ENCODE peak calls at places on chromosomes 13 and 19, in nine cellular contexts. One of them, this sample, is unnamed.

GRCh38 chr19:27887946-27888345 is 1325.0 kb downstream of the UQCRFS1 start:
- DNase-seq in ovary: no peak
- DNase-seq in HFFc6: no peak
- DNase-seq in GM12865: no peak
- DNase-seq in uterus: no peak
- DNase-seq in upper lobe of right lung: no peak
- DNase-seq in progenitor cell of endocrine pancreas: no peak
- DNase-seq in CD8-positive, alpha-beta T cell: no peak
- DNase-seq in choroid plexus epithelial cell: no peak
- DNase-seq in this sample: no peak

GRCh38 chr19:49475995-49476880 is 2.2 kb downstream of the FLT3LG start:
- DNase-seq in ovary: no peak
- DNase-seq in HFFc6: no peak
- DNase-seq in GM12865: peak
- DNase-seq in uterus: no peak
- DNase-seq in upper lobe of right lung: no peak
- DNase-seq in progenitor cell of endocrine pancreas: peak
- DNase-seq in CD8-positive, alpha-beta T cell: peak
- DNase-seq in choroid plexus epithelial cell: peak
- DNase-seq in this sample: no peak

GRCh38 chr19:43570174-43570791 is 5.0 kb downstream of the XRCC1 start:
- DNase-seq in ovary: no peak
- DNase-seq in HFFc6: no peak
- DNase-seq in GM12865: no peak
- DNase-seq in uterus: no peak
- DNase-seq in upper lobe of right lung: no peak
- DNase-seq in progenitor cell of endocrine pancreas: no peak
- DNase-seq in CD8-positive, alpha-beta T cell: no peak
- DNase-seq in choroid plexus epithelial cell: no peak
- DNase-seq in this sample: no peak

GRCh38 chr13:23656637-23657036 is 86.4 kb downstream of the TNFRSF19 start:
- DNase-seq in ovary: no peak
- DNase-seq in HFFc6: no peak
- DNase-seq in GM12865: peak
- DNase-seq in uterus: no peak
- DNase-seq in upper lobe of right lung: no peak
- DNase-seq in progenitor cell of endocrine pancreas: no peak
- DNase-seq in CD8-positive, alpha-beta T cell: no peak
- DNase-seq in choroid plexus epithelial cell: peak
- DNase-seq in this sample: no peak

GRCh38 chr13:51532736-51533197 is 51.5 kb upstream of the WDFY2 start:
- DNase-seq in ovary: no peak
- DNase-seq in HFFc6: no peak
- DNase-seq in GM12865: no peak
- DNase-seq in uterus: no peak
- DNase-seq in upper lobe of right lung: no peak
- DNase-seq in progenitor cell of endocrine pancreas: no peak
- DNase-seq in CD8-positive, alpha-beta T cell: no peak
- DNase-seq in choroid plexus epithelial cell: peak
- DNase-seq in this sample: no peak

GRCh38 chr13:31968473-31968872 is 63.1 kb upstream of the FRY start:
- DNase-seq in ovary: no peak
- DNase-seq in HFFc6: no peak
- DNase-seq in GM12865: peak
- DNase-seq in uterus: peak
- DNase-seq in upper lobe of right lung: no peak
- DNase-seq in progenitor cell of endocrine pancreas: no peak
- DNase-seq in CD8-positive, alpha-beta T cell: no peak
- DNase-seq in choroid plexus epithelial cell: peak
- DNase-seq in this sample: no peak

GRCh38 chr19:58538257-58539168 is 5.4 kb upstream of the TRIM28 start:
- DNase-seq in ovary: no peak
- DNase-seq in HFFc6: no peak
- DNase-seq in GM12865: peak
- DNase-seq in uterus: no peak
- DNase-seq in upper lobe of right lung: no peak
- DNase-seq in progenitor cell of endocrine pancreas: peak
- DNase-seq in CD8-positive, alpha-beta T cell: peak
- DNase-seq in choroid plexus epithelial cell: no peak
- DNase-seq in this sample: no peak

GRCh38 chr19:14809272-14810057 is 25.5 kb downstream of the OR7A5 start:
- DNase-seq in ovary: no peak
- DNase-seq in HFFc6: no peak
- DNase-seq in GM12865: no peak
- DNase-seq in uterus: no peak
- DNase-seq in upper lobe of right lung: no peak
- DNase-seq in progenitor cell of endocrine pancreas: no peak
- DNase-seq in CD8-positive, alpha-beta T cell: no peak
- DNase-seq in choroid plexus epithelial cell: no peak
- DNase-seq in this sample: no peak

GRCh38 chr13:95553271-95553588 is 710 bp downstream of the CLDN10 start:
- DNase-seq in ovary: no peak
- DNase-seq in HFFc6: no peak
- DNase-seq in GM12865: no peak
- DNase-seq in uterus: no peak
- DNase-seq in upper lobe of right lung: no peak
- DNase-seq in progenitor cell of endocrine pancreas: no peak
- DNase-seq in CD8-positive, alpha-beta T cell: no peak
- DNase-seq in choroid plexus epithelial cell: no peak
- DNase-seq in this sample: no peak

GRCh38 chr13:59343993-59344780 is 819.5 kb downstream of the DIAPH3 start:
- DNase-seq in ovary: no peak
- DNase-seq in HFFc6: no peak
- DNase-seq in GM12865: no peak
- DNase-seq in uterus: no peak
- DNase-seq in upper lobe of right lung: no peak
- DNase-seq in progenitor cell of endocrine pancreas: no peak
- DNase-seq in CD8-positive, alpha-beta T cell: no peak
- DNase-seq in choroid plexus epithelial cell: no peak
- DNase-seq in this sample: no peak
- TF ChIP-seq CTCF in ovary: no peak
- TF ChIP-seq CTCF in HFFc6: no peak
- TF ChIP-seq CTCF in GM12865: no peak
- TF ChIP-seq CTCF in uterus: no peak
- TF ChIP-seq CTCF in upper lobe of right lung: no peak
- TF ChIP-seq CTCF in progenitor cell of endocrine pancreas: no peak
- TF ChIP-seq CTCF in CD8-positive, alpha-beta T cell: no peak
- TF ChIP-seq CTCF in choroid plexus epithelial cell: no peak
- TF ChIP-seq CTCF in this sample: no peak

GRCh38 chr19:47544075-47544474 is 28.9 kb downstream of the ZNF541 start:
- DNase-seq in ovary: no peak
- DNase-seq in HFFc6: no peak
- DNase-seq in GM12865: no peak
- DNase-seq in uterus: no peak
- DNase-seq in upper lobe of right lung: no peak
- DNase-seq in progenitor cell of endocrine pancreas: no peak
- DNase-seq in CD8-positive, alpha-beta T cell: no peak
- DNase-seq in choroid plexus epithelial cell: no peak
- DNase-seq in this sample: no peak
- TF ChIP-seq CTCF in ovary: no peak
- TF ChIP-seq CTCF in HFFc6: no peak
- TF ChIP-seq CTCF in GM12865: no peak
- TF ChIP-seq CTCF in uterus: no peak
- TF ChIP-seq CTCF in upper lobe of right lung: no peak
- TF ChIP-seq CTCF in progenitor cell of endocrine pancreas: no peak
- TF ChIP-seq CTCF in CD8-positive, alpha-beta T cell: no peak
- TF ChIP-seq CTCF in choroid plexus epithelial cell: no peak
- TF ChIP-seq CTCF in this sample: no peak

DNA sequence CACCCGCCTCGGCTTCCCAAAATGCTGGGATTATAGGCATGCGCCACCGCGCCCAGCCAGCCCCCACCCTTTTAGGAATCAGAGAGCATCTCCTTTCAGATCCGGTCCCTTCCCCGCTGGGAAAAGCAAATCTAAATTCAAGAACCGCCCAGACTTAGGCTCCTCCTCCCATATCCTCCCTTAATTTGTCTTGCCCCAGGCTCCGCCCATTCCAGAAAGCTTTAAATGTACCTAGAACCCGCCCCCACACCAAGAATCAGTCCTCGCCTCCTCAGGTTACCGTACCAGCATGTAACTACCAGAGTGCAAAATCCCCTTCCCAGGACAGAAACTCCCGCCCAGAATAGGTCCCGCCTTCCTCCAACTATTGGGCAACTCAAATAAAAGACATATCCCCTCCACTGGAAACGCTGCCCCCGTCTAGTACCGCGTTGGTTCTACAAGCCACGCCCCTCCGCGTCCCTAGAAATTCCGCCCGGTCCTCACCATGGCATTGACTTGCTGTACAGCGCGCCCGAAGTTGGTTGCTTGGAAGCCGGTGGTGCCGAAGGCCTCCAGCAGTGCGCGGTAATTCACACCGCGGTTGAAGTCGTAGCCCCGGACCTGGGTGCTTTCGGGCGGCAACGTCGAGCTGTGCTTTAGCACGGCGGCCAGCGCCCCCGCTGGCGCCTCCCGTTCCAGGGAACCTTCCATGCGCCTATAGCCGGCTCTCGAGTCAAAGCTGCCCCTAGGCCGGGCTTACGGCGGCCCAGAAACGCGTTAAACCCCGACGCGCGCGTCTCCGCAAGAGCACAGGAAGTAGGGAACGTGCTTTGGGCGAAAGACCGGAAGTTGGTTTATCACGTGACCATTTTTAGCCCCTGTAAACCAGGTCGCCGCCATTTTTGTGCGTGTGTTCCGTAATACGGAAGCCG is at the start of gene DHPS:
- DNase-seq in ovary: peak
- DNase-seq in HFFc6: peak
- DNase-seq in GM12865: peak
- DNase-seq in uterus: peak
- DNase-seq in upper lobe of right lung: peak
- DNase-seq in progenitor cell of endocrine pancreas: peak
- DNase-seq in CD8-positive, alpha-beta T cell: peak
- DNase-seq in choroid plexus epithelial cell: peak
- DNase-seq in this sample: peak
- TF ChIP-seq CTCF in ovary: no peak
- TF ChIP-seq CTCF in HFFc6: peak
- TF ChIP-seq CTCF in GM12865: no peak
- TF ChIP-seq CTCF in uterus: no peak
- TF ChIP-seq CTCF in upper lobe of right lung: no peak
- TF ChIP-seq CTCF in progenitor cell of endocrine pancreas: peak
- TF ChIP-seq CTCF in CD8-positive, alpha-beta T cell: no peak
- TF ChIP-seq CTCF in choroid plexus epithelial cell: no peak
- TF ChIP-seq CTCF in this sample: no peak

GRCh38 chr13:37978680-37979079 is 109.1 kb upstream of the TRPC4 start:
- DNase-seq in ovary: no peak
- DNase-seq in HFFc6: no peak
- DNase-seq in GM12865: no peak
- DNase-seq in uterus: no peak
- DNase-seq in upper lobe of right lung: no peak
- DNase-seq in progenitor cell of endocrine pancreas: no peak
- DNase-seq in CD8-positive, alpha-beta T cell: no peak
- DNase-seq in choroid plexus epithelial cell: no peak
- DNase-seq in this sample: no peak

GRCh38 chr13:37981932-37982331 is 112.4 kb upstream of the TRPC4 start:
- DNase-seq in ovary: no peak
- DNase-seq in HFFc6: no peak
- DNase-seq in GM12865: no peak
- DNase-seq in uterus: no peak
- DNase-seq in upper lobe of right lung: no peak
- DNase-seq in progenitor cell of endocrine pancreas: no peak
- DNase-seq in CD8-positive, alpha-beta T cell: no peak
- DNase-seq in choroid plexus epithelial cell: no peak
- DNase-seq in this sample: no peak

GRCh38 chr13:37985281-37985680 is 115.7 kb upstream of the TRPC4 start:
- DNase-seq in ovary: no peak
- DNase-seq in HFFc6: no peak
- DNase-seq in GM12865: no peak
- DNase-seq in uterus: no peak
- DNase-seq in upper lobe of right lung: no peak
- DNase-seq in progenitor cell of endocrine pancreas: no peak
- DNase-seq in CD8-positive, alpha-beta T cell: no peak
- DNase-seq in choroid plexus epithelial cell: no peak
- DNase-seq in this sample: no peak

DNA sequence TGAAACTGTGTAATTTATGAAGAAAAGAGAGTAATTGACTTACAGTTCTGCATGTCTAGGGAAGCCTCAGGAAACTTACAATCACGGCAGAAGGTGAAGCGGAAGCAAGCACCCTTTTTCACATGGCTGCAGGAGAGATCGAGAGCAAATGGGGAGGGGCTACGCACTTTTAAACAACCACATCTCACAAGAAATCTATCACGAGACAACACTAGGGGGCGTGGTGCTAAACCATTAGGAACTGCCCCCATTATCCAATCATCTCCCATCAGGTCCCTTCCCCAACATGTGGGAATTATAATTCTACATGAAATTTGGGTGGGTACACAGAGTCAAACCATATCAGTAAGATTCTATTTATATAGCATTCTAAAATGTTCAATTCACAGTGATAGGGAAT is 114.8 kb upstream of the TRPC4 start:
- DNase-seq in ovary: no peak
- DNase-seq in HFFc6: no peak
- DNase-seq in GM12865: no peak
- DNase-seq in uterus: no peak
- DNase-seq in upper lobe of right lung: no peak
- DNase-seq in progenitor cell of endocrine pancreas: no peak
- DNase-seq in CD8-positive, alpha-beta T cell: no peak
- DNase-seq in choroid plexus epithelial cell: no peak
- DNase-seq in this sample: no peak
- TF ChIP-seq CTCF in ovary: no peak
- TF ChIP-seq CTCF in HFFc6: peak
- TF ChIP-seq CTCF in GM12865: no peak
- TF ChIP-seq CTCF in uterus: no peak
- TF ChIP-seq CTCF in upper lobe of right lung: no peak
- TF ChIP-seq CTCF in progenitor cell of endocrine pancreas: no peak
- TF ChIP-seq CTCF in CD8-positive, alpha-beta T cell: no peak
- TF ChIP-seq CTCF in choroid plexus epithelial cell: no peak
- TF ChIP-seq CTCF in this sample: no peak